ENCODE peak calls at places on chromosomes 16 and 17, in ten cellular contexts. R, F, H, X, I, N, W, M, O and D are unnamed samples.

GRCh38 chr17:75006653-75007052 is 5.8 kb upstream of the MRPL58 start:
- DNase-seq in R (no peak), F (no peak), H (no peak), X (no peak), I (no peak), N (no peak), W (no peak), M (no peak), O (no peak), D (no peak)

GRCh38 chr16:30112197-30113030 is 923 bp downstream of the GDPD3 start:
- DNase-seq in R (peak), F (no peak), H (peak), X (no peak), I (no peak), N (no peak), W (peak), M (peak), O (peak), D (peak)

GRCh38 chr16:12258806-12259205 is 282.3 kb downstream of the SNX29 start:
- DNase-seq in R (no peak), F (no peak), H (no peak), X (no peak), I (no peak), N (no peak), W (no peak), M (no peak), O (no peak), D (no peak)

GRCh38 chr16:80741716-80742115 is 62.7 kb downstream of the CDYL2 start:
- DNase-seq in R (no peak), F (no peak), H (no peak), X (no peak), I (no peak), N (no peak), W (no peak), M (no peak), O (no peak), D (no peak)

GRCh38 chr17:60908324-60908723 is 230.7 kb downstream of the BCAS3 start:
- DNase-seq in R (no peak), F (no peak), H (no peak), X (no peak), I (no peak), N (no peak), W (no peak), M (peak), O (no peak), D (no peak)

GRCh38 chr17:16415031-16415924 is at the start of gene TRPV2:
- DNase-seq in R (peak), F (peak), H (peak), X (no peak), I (no peak), N (no peak), W (peak), M (peak), O (peak), D (peak)

GRCh38 chr16:31010539-31010938 is at the start of gene STX1B:
- DNase-seq in R (no peak), F (peak), H (peak), X (peak), I (peak), N (no peak), W (no peak), M (peak), O (peak), D (no peak)

GRCh38 chr17:63762106-63763078 is 11.0 kb downstream of the CCDC47 start:
- DNase-seq in R (no peak), F (no peak), H (no peak), X (no peak), I (no peak), N (no peak), W (no peak), M (no peak), O (no peak), D (no peak)

GRCh38 chr16:83952587-83952939 is 477 bp upstream of the OSGIN1 start:
- DNase-seq in R (peak), F (no peak), H (no peak), X (no peak), I (no peak), N (no peak), W (no peak), M (no peak), O (peak), D (no peak)

GRCh38 chr17:72683506-72684404 is 408.7 kb downstream of the SLC39A11 start:
- DNase-seq in R (no peak), F (no peak), H (no peak), X (peak), I (no peak), N (no peak), W (peak), M (peak), O (peak), D (no peak)

GRCh38 chr16:85652431-85653221 is 36.1 kb downstream of the GINS2 start:
- DNase-seq in R (no peak), F (no peak), H (no peak), X (peak), I (no peak), N (peak), W (peak), M (peak), O (peak), D (no peak)

GRCh38 chr17:78826836-78827509 is 13.6 kb downstream of the USP36 start:
- DNase-seq in R (peak), F (no peak), H (no peak), X (no peak), I (no peak), N (no peak), W (no peak), M (no peak), O (no peak), D (no peak)

GRCh38 chr17:64262422-64263260 is at the start of gene TEX2:
- DNase-seq in R (peak), F (peak), H (peak), X (peak), I (no peak), N (no peak), W (peak), M (no peak), O (peak), D (peak)

GRCh38 chr17:44124118-44124438 is 637 bp upstream of the HDAC5 start:
- DNase-seq in R (no peak), F (no peak), H (no peak), X (no peak), I (no peak), N (no peak), W (no peak), M (no peak), O (no peak), D (no peak)

GRCh38 chr17:62617894-62618472 is 9.5 kb upstream of the MRC2 start:
- DNase-seq in R (no peak), F (no peak), H (no peak), X (no peak), I (no peak), N (no peak), W (no peak), M (peak), O (no peak), D (no peak)

GRCh38 chr17:9098242-9098641 is 76.9 kb downstream of the NTN1 start:
- DNase-seq in R (no peak), F (no peak), H (no peak), X (no peak), I (no peak), N (no peak), W (no peak), M (no peak), O (no peak), D (no peak)